ENCODE peak calls at places on chromosomes 7 and 10, in nine cellular contexts. One of them, this sample, is unnamed.

GRCh38 chr10:26566525-26567348 is 128.6 kb downstream of the APBB1IP start:
- DNase-seq in body of pancreas: peak
- DNase-seq in A549: no peak
- DNase-seq in GM12878: no peak
- DNase-seq in tibial nerve: no peak
- DNase-seq in transverse colon: no peak
- DNase-seq in heart left ventricle: no peak
- DNase-seq in endothelial cell of umbilical vein: no peak
- DNase-seq in ovary: no peak
- DNase-seq in this sample: no peak

GRCh38 chr7:78683566-78683965 is 769.9 kb downstream of the MAGI2 start:
- DNase-seq in heart left ventricle: no peak
- DNase-seq in GM12878: no peak
- DNase-seq in body of pancreas: no peak
- DNase-seq in A549: no peak
- DNase-seq in ovary: no peak
- DNase-seq in tibial nerve: no peak
- DNase-seq in endothelial cell of umbilical vein: no peak
- DNase-seq in transverse colon: no peak
- DNase-seq in this sample: no peak

GRCh38 chr10:77881222-77881621 is 45.3 kb downstream of the DLG5 start:
- DNase-seq in transverse colon: no peak
- DNase-seq in ovary: no peak
- DNase-seq in heart left ventricle: no peak
- DNase-seq in GM12878: no peak
- DNase-seq in body of pancreas: no peak
- DNase-seq in endothelial cell of umbilical vein: no peak
- DNase-seq in A549: no peak
- DNase-seq in tibial nerve: no peak
- DNase-seq in this sample: no peak

GRCh38 chr7:123580406-123581161 is 21.0 kb upstream of the ASB15 start:
- DNase-seq in heart left ventricle: no peak
- DNase-seq in tibial nerve: no peak
- DNase-seq in body of pancreas: peak
- DNase-seq in transverse colon: no peak
- DNase-seq in ovary: no peak
- DNase-seq in A549: no peak
- DNase-seq in endothelial cell of umbilical vein: peak
- DNase-seq in GM12878: no peak
- DNase-seq in this sample: no peak

GRCh38 chr10:4431114-4431862 is 394.7 kb upstream of the AKR1E2 start:
- DNase-seq in tibial nerve: no peak
- DNase-seq in A549: peak
- DNase-seq in ovary: no peak
- DNase-seq in GM12878: no peak
- DNase-seq in endothelial cell of umbilical vein: no peak
- DNase-seq in body of pancreas: no peak
- DNase-seq in transverse colon: no peak
- DNase-seq in heart left ventricle: no peak
- DNase-seq in this sample: no peak

GRCh38 chr10:101030492-101031127 is 319 bp downstream of the PDZD7 start:
- DNase-seq in heart left ventricle: no peak
- DNase-seq in endothelial cell of umbilical vein: no peak
- DNase-seq in GM12878: no peak
- DNase-seq in ovary: no peak
- DNase-seq in A549: no peak
- DNase-seq in tibial nerve: no peak
- DNase-seq in transverse colon: no peak
- DNase-seq in body of pancreas: no peak
- DNase-seq in this sample: no peak

GRCh38 chr7:105376901-105377533 is 11.7 kb downstream of the SRPK2 start:
- DNase-seq in ovary: no peak
- DNase-seq in heart left ventricle: no peak
- DNase-seq in GM12878: no peak
- DNase-seq in tibial nerve: no peak
- DNase-seq in endothelial cell of umbilical vein: no peak
- DNase-seq in transverse colon: no peak
- DNase-seq in A549: no peak
- DNase-seq in body of pancreas: no peak
- DNase-seq in this sample: no peak

GRCh38 chr10:49313501-49314070 is 14.6 kb downstream of the C10orf71 start:
- DNase-seq in transverse colon: no peak
- DNase-seq in GM12878: no peak
- DNase-seq in body of pancreas: no peak
- DNase-seq in endothelial cell of umbilical vein: no peak
- DNase-seq in A549: no peak
- DNase-seq in ovary: no peak
- DNase-seq in tibial nerve: no peak
- DNase-seq in heart left ventricle: no peak
- DNase-seq in this sample: no peak

GRCh38 chr10:83425306-83425705 is 714.0 kb upstream of the GHITM start:
- DNase-seq in GM12878: no peak
- DNase-seq in ovary: no peak
- DNase-seq in endothelial cell of umbilical vein: no peak
- DNase-seq in heart left ventricle: no peak
- DNase-seq in tibial nerve: no peak
- DNase-seq in transverse colon: no peak
- DNase-seq in A549: no peak
- DNase-seq in body of pancreas: no peak
- DNase-seq in this sample: no peak

GRCh38 chr7:73892003-73892975 is 31.3 kb downstream of the TMEM270 start:
- DNase-seq in transverse colon: peak
- DNase-seq in GM12878: no peak
- DNase-seq in tibial nerve: no peak
- DNase-seq in A549: no peak
- DNase-seq in body of pancreas: peak
- DNase-seq in heart left ventricle: no peak
- DNase-seq in ovary: peak
- DNase-seq in endothelial cell of umbilical vein: peak
- DNase-seq in this sample: peak

GRCh38 chr10:123568751-123569150 is 97.4 kb upstream of the GPR26 start:
- DNase-seq in A549: no peak
- DNase-seq in heart left ventricle: no peak
- DNase-seq in body of pancreas: no peak
- DNase-seq in GM12878: no peak
- DNase-seq in ovary: no peak
- DNase-seq in endothelial cell of umbilical vein: no peak
- DNase-seq in tibial nerve: no peak
- DNase-seq in transverse colon: no peak
- DNase-seq in this sample: peak

GRCh38 chr10:25766687-25767221 is 167.3 kb upstream of the MYO3A start:
- DNase-seq in tibial nerve: no peak
- DNase-seq in transverse colon: no peak
- DNase-seq in body of pancreas: no peak
- DNase-seq in A549: no peak
- DNase-seq in endothelial cell of umbilical vein: no peak
- DNase-seq in GM12878: no peak
- DNase-seq in heart left ventricle: no peak
- DNase-seq in ovary: no peak
- DNase-seq in this sample: no peak

GRCh38 chr10:121469797-121470606 is 128.2 kb downstream of the FGFR2 start:
- DNase-seq in A549: no peak
- DNase-seq in body of pancreas: no peak
- DNase-seq in GM12878: no peak
- DNase-seq in tibial nerve: no peak
- DNase-seq in ovary: no peak
- DNase-seq in heart left ventricle: no peak
- DNase-seq in transverse colon: peak
- DNase-seq in endothelial cell of umbilical vein: no peak
- DNase-seq in this sample: no peak

GRCh38 chr7:38840736-38841460 is 68.1 kb downstream of the VPS41 start:
- DNase-seq in body of pancreas: no peak
- DNase-seq in ovary: no peak
- DNase-seq in A549: no peak
- DNase-seq in GM12878: no peak
- DNase-seq in tibial nerve: no peak
- DNase-seq in transverse colon: no peak
- DNase-seq in endothelial cell of umbilical vein: peak
- DNase-seq in heart left ventricle: no peak
- DNase-seq in this sample: no peak

GRCh38 chr7:74409571-74409970 is 44.1 kb upstream of the GTF2IRD1 start:
- DNase-seq in transverse colon: no peak
- DNase-seq in A549: no peak
- DNase-seq in heart left ventricle: no peak
- DNase-seq in endothelial cell of umbilical vein: no peak
- DNase-seq in tibial nerve: no peak
- DNase-seq in body of pancreas: no peak
- DNase-seq in ovary: no peak
- DNase-seq in GM12878: no peak
- DNase-seq in this sample: no peak

GRCh38 chr10:48215148-48215982 is 59.1 kb downstream of the FRMPD2 start:
- DNase-seq in transverse colon: peak
- DNase-seq in endothelial cell of umbilical vein: peak
- DNase-seq in heart left ventricle: no peak
- DNase-seq in tibial nerve: no peak
- DNase-seq in GM12878: peak
- DNase-seq in A549: peak
- DNase-seq in body of pancreas: peak
- DNase-seq in ovary: no peak
- DNase-seq in this sample: no peak

GRCh38 chr10:14971867-14972448 is 12.8 kb downstream of the MEIG1 start:
- DNase-seq in heart left ventricle: peak
- DNase-seq in body of pancreas: peak
- DNase-seq in A549: no peak
- DNase-seq in transverse colon: peak
- DNase-seq in GM12878: no peak
- DNase-seq in endothelial cell of umbilical vein: peak
- DNase-seq in ovary: no peak
- DNase-seq in tibial nerve: no peak
- DNase-seq in this sample: no peak

GRCh38 chr7:79452032-79452494 is 1.4 kb downstream of the MAGI2 start:
- DNase-seq in heart left ventricle: peak
- DNase-seq in A549: peak
- DNase-seq in body of pancreas: peak
- DNase-seq in tibial nerve: peak
- DNase-seq in ovary: peak
- DNase-seq in endothelial cell of umbilical vein: peak
- DNase-seq in GM12878: no peak
- DNase-seq in transverse colon: peak
- DNase-seq in this sample: peak

GRCh38 chr7:75601539-75601938 is 109.4 kb downstream of the SPDYE5 start:
- DNase-seq in transverse colon: no peak
- DNase-seq in A549: no peak
- DNase-seq in body of pancreas: no peak
- DNase-seq in ovary: no peak
- DNase-seq in GM12878: no peak
- DNase-seq in heart left ventricle: no peak
- DNase-seq in tibial nerve: no peak
- DNase-seq in endothelial cell of umbilical vein: no peak
- DNase-seq in this sample: no peak

GRCh38 chr10:112956631-112957350 is 6.7 kb downstream of the TCF7L2 start:
- DNase-seq in endothelial cell of umbilical vein: peak
- DNase-seq in body of pancreas: no peak
- DNase-seq in tibial nerve: no peak
- DNase-seq in heart left ventricle: no peak
- DNase-seq in transverse colon: peak
- DNase-seq in GM12878: no peak
- DNase-seq in A549: no peak
- DNase-seq in ovary: no peak
- DNase-seq in this sample: no peak
- TF ChIP-seq POLR2A in endothelial cell of umbilical vein: no peak
- TF ChIP-seq POLR2A in body of pancreas: no peak
- TF ChIP-seq POLR2A in tibial nerve: no peak
- TF ChIP-seq POLR2A in heart left ventricle: no peak
- TF ChIP-seq POLR2A in transverse colon: no peak
- TF ChIP-seq POLR2A in GM12878: no peak
- TF ChIP-seq POLR2A in A549: no peak
- TF ChIP-seq POLR2A in ovary: no peak
- TF ChIP-seq POLR2A in this sample: no peak

GRCh38 chr10:103552856-103553742 is 59.6 kb downstream of the NEURL1 start:
- DNase-seq in tibial nerve: no peak
- DNase-seq in transverse colon: no peak
- DNase-seq in A549: no peak
- DNase-seq in GM12878: no peak
- DNase-seq in heart left ventricle: no peak
- DNase-seq in ovary: no peak
- DNase-seq in endothelial cell of umbilical vein: no peak
- DNase-seq in body of pancreas: no peak
- DNase-seq in this sample: no peak
- TF ChIP-seq CTCF in tibial nerve: no peak
- TF ChIP-seq CTCF in transverse colon: no peak
- TF ChIP-seq CTCF in A549: no peak
- TF ChIP-seq CTCF in GM12878: no peak
- TF ChIP-seq CTCF in heart left ventricle: no peak
- TF ChIP-seq CTCF in ovary: no peak
- TF ChIP-seq CTCF in endothelial cell of umbilical vein: no peak
- TF ChIP-seq CTCF in body of pancreas: no peak
- TF ChIP-seq CTCF in this sample: no peak

GRCh38 chr7:138396251-138397070 is 63.6 kb upstream of the TRIM24 start:
- DNase-seq in transverse colon: peak
- DNase-seq in endothelial cell of umbilical vein: no peak
- DNase-seq in GM12878: peak
- DNase-seq in heart left ventricle: no peak
- DNase-seq in ovary: no peak
- DNase-seq in tibial nerve: no peak
- DNase-seq in body of pancreas: peak
- DNase-seq in A549: peak
- DNase-seq in this sample: no peak
- TF ChIP-seq POLR2A in transverse colon: no peak
- TF ChIP-seq POLR2A in endothelial cell of umbilical vein: no peak
- TF ChIP-seq POLR2A in GM12878: no peak
- TF ChIP-seq POLR2A in heart left ventricle: no peak
- TF ChIP-seq POLR2A in ovary: no peak
- TF ChIP-seq POLR2A in tibial nerve: no peak
- TF ChIP-seq POLR2A in body of pancreas: no peak
- TF ChIP-seq POLR2A in A549: no peak
- TF ChIP-seq POLR2A in this sample: no peak

GRCh38 chr10:107437921-107438320 is 273.4 kb upstream of the SORCS1 start:
- DNase-seq in A549: no peak
- DNase-seq in GM12878: no peak
- DNase-seq in body of pancreas: no peak
- DNase-seq in tibial nerve: no peak
- DNase-seq in transverse colon: no peak
- DNase-seq in heart left ventricle: no peak
- DNase-seq in endothelial cell of umbilical vein: no peak
- DNase-seq in ovary: no peak
- DNase-seq in this sample: no peak
- TF ChIP-seq CTCF in A549: no peak
- TF ChIP-seq CTCF in GM12878: no peak
- TF ChIP-seq CTCF in body of pancreas: no peak
- TF ChIP-seq CTCF in tibial nerve: no peak
- TF ChIP-seq CTCF in transverse colon: no peak
- TF ChIP-seq CTCF in heart left ventricle: no peak
- TF ChIP-seq CTCF in endothelial cell of umbilical vein: no peak
- TF ChIP-seq CTCF in ovary: no peak
- TF ChIP-seq CTCF in this sample: no peak